ENCODE peak calls at places on chromosomes 7 and 10, in six cellular contexts. W is activated effector memory CD4-positive, alpha-beta T cell treated with anti-CD3 and anti-CD28 coated beads, Interleukin-2, amount 50 U/mL, for 16 hours; J is Right ventricle myocardium superior; A is RPMI7951; Y is RWPE1; V is effector CD4-positive, alpha-beta T cell. X is an unnamed sample.

GRCh38 chr7:158252837-158253669 is 334.6 kb downstream of the PTPRN2 start:
- DNase-seq in A (no peak), J (no peak), W (peak), Y (no peak), V (no peak), X (no peak)

GRCh38 chr10:63068246-63068645 is 64.9 kb upstream of the NRBF2 start:
- DNase-seq in Y (no peak), A (peak), J (no peak), V (no peak), W (no peak), X (no peak)

GRCh38 chr7:121202834-121203233 is 126.0 kb upstream of the WNT16 start:
- DNase-seq in J (no peak), W (no peak), Y (no peak), A (peak), V (no peak), X (no peak)

GRCh38 chr10:46524471-46525176 is 31.8 kb downstream of the GPRIN2 start:
- DNase-seq in W (peak), A (peak), J (peak), V (no peak), Y (peak), X (no peak)

GRCh38 chr10:133396035-133396624 is 2.2 kb downstream of the MTG1 start:
- DNase-seq in A (no peak), W (peak), V (no peak), J (no peak), Y (no peak), X (no peak)

GRCh38 chr10:111646021-111646420 is 537.5 kb downstream of the GPAM start:
- DNase-seq in A (no peak), Y (no peak), V (no peak), J (no peak), W (no peak), X (no peak)

GRCh38 chr7:132351858-132352539 is 224.3 kb downstream of the PLXNA4 start:
- DNase-seq in Y (no peak), W (no peak), J (no peak), V (no peak), A (peak), X (no peak)

GRCh38 chr7:69429817-69430501 is 168.3 kb upstream of the AUTS2 start:
- DNase-seq in V (no peak), A (no peak), Y (no peak), W (no peak), J (peak), X (no peak)

GRCh38 chr10:116271593-116272496 is 1.2 kb downstream of the GFRA1 start:
- DNase-seq in J (peak), V (no peak), Y (no peak), W (no peak), A (no peak), X (no peak)

X was measured in iPS DF 19.7.